ENCODE peak calls at places on chromosomes 2 and 18, in seven cellular contexts. One of them, this sample, is unnamed.
A peak's percentile ranks its signal among the peaks of the same experiment; 100 is the strongest.

GRCh38 chr18:32909798-32910561 is 137.2 kb upstream of the KLHL14 start:
- DNase-seq in neural progenitor cell: peak; percentile 28
- DNase-seq in GM12865: no peak
- DNase-seq in WERI-Rb-1: no peak
- DNase-seq in tibial artery: no peak
- DNase-seq in pancreas: no peak
- DNase-seq in AG09309: no peak
- DNase-seq in this sample: no peak

GRCh38 chr18:70452501-70452900 is 163.7 kb downstream of the SOCS6 start:
- DNase-seq in neural progenitor cell: peak; percentile 44
- DNase-seq in GM12865: no peak
- DNase-seq in WERI-Rb-1: no peak
- DNase-seq in tibial artery: no peak
- DNase-seq in pancreas: no peak
- DNase-seq in AG09309: no peak
- DNase-seq in this sample: no peak

GRCh38 chr2:148875387-148876051 is 492 bp downstream of the KIF5C start:
- DNase-seq in neural progenitor cell: no peak
- DNase-seq in GM12865: no peak
- DNase-seq in WERI-Rb-1: no peak
- DNase-seq in tibial artery: no peak
- DNase-seq in pancreas: peak; percentile 24
- DNase-seq in AG09309: no peak
- DNase-seq in this sample: no peak

GRCh38 chr2:132374551-132374950 is 42.1 kb upstream of the GPR39 start:
- DNase-seq in neural progenitor cell: no peak
- DNase-seq in GM12865: no peak
- DNase-seq in WERI-Rb-1: no peak
- DNase-seq in tibial artery: no peak
- DNase-seq in pancreas: no peak
- DNase-seq in AG09309: peak; percentile 42
- DNase-seq in this sample: peak; percentile 24

GRCh38 chr18:23136326-23137092 is 1.2 kb downstream of the CABLES1 start:
- DNase-seq in neural progenitor cell: peak; percentile 41
- DNase-seq in GM12865: peak; percentile 45
- DNase-seq in WERI-Rb-1: peak; percentile 25
- DNase-seq in tibial artery: peak; percentile 85
- DNase-seq in pancreas: no peak
- DNase-seq in AG09309: no peak
- DNase-seq in this sample: peak; percentile 35

GRCh38 chr2:190216829-190217228 is 102.8 kb downstream of the HIBCH start:
- DNase-seq in neural progenitor cell: peak; percentile 74
- DNase-seq in GM12865: peak; percentile 21
- DNase-seq in WERI-Rb-1: peak; percentile 13
- DNase-seq in tibial artery: no peak
- DNase-seq in pancreas: peak; percentile 56
- DNase-seq in AG09309: no peak
- DNase-seq in this sample: no peak

GRCh38 chr18:49276680-49277079 is 183.8 kb downstream of the DYM start:
- DNase-seq in neural progenitor cell: no peak
- DNase-seq in GM12865: no peak
- DNase-seq in WERI-Rb-1: no peak
- DNase-seq in tibial artery: no peak
- DNase-seq in pancreas: no peak
- DNase-seq in AG09309: no peak
- DNase-seq in this sample: peak; percentile 15

GRCh38 chr2:158882297-158882696 is 86.1 kb upstream of the TANC1 start:
- DNase-seq in neural progenitor cell: no peak
- DNase-seq in GM12865: no peak
- DNase-seq in WERI-Rb-1: no peak
- DNase-seq in tibial artery: no peak
- DNase-seq in pancreas: no peak
- DNase-seq in AG09309: no peak
- DNase-seq in this sample: no peak

GRCh38 chr2:176599796-176600485 is 330.7 kb downstream of the MTX2 start:
- DNase-seq in neural progenitor cell: peak; percentile 9
- DNase-seq in GM12865: no peak
- DNase-seq in WERI-Rb-1: no peak
- DNase-seq in tibial artery: no peak
- DNase-seq in pancreas: no peak
- DNase-seq in AG09309: no peak
- DNase-seq in this sample: no peak

GRCh38 chr2:146527166-146527565 is 1317.7 kb upstream of the ACVR2A start:
- DNase-seq in neural progenitor cell: no peak
- DNase-seq in GM12865: no peak
- DNase-seq in WERI-Rb-1: no peak
- DNase-seq in tibial artery: no peak
- DNase-seq in pancreas: no peak
- DNase-seq in AG09309: peak; percentile 7
- DNase-seq in this sample: no peak

DNA sequence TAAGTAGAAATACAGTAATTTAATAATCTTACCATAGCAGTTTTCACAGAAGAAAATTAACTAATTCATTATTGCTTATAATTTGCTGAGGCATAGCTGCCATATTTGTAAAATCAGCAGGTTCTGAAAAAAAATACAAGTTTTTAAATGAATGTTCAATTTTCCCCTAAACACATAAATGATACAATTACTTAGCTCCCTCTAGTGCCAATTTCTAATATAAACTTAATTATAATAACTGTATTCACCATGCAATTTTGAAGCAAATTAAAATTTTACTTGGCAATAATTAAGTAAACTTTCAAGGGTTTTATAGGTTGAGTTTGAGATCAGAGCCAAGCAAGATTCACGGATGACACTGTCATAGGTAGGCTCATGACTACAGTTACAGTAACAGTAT is 1321.6 kb upstream of the ACVR2A start:
- DNase-seq in neural progenitor cell: no peak
- DNase-seq in GM12865: no peak
- DNase-seq in WERI-Rb-1: no peak
- DNase-seq in tibial artery: no peak
- DNase-seq in pancreas: no peak
- DNase-seq in AG09309: no peak
- DNase-seq in this sample: peak; percentile 30
- TF ChIP-seq CTCF in neural progenitor cell: peak; percentile 56
- TF ChIP-seq CTCF in GM12865: no peak
- TF ChIP-seq CTCF in WERI-Rb-1: no peak
- TF ChIP-seq CTCF in tibial artery: no peak
- TF ChIP-seq CTCF in pancreas: no peak
- TF ChIP-seq CTCF in AG09309: no peak
- TF ChIP-seq CTCF in this sample: no peak

DNA sequence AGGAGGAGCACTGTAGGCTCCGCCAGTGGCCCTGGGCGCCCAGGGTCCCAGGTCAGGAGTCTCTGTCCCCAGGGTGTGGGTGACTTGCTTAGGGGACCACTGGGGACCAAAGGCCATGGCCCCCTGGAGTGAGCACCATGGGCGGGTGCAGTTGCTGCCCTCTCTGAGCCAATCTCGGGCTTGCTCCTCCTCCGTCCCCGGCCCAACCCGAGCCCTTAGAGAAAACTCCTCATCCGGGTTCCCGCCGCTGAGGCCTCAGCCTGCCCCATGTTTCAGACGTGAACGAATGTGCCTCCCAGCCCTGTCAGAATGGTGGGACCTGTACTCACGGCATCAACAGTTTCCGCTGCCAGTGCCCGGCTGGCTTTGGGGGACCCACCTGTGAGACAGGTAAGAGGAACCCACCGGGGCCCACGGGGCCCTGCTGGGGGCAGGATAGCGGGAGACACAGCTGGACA is 38.6 kb downstream of the SNED1 start:
- DNase-seq in neural progenitor cell: no peak
- DNase-seq in GM12865: peak; percentile 54
- DNase-seq in WERI-Rb-1: no peak
- DNase-seq in tibial artery: no peak
- DNase-seq in pancreas: no peak
- DNase-seq in AG09309: no peak
- DNase-seq in this sample: no peak
- H3K4me3 ChIP-seq in neural progenitor cell: peak overlapping the region; percentile 41
- H3K4me3 ChIP-seq in GM12865: peak overlapping the region; percentile 24
- H3K4me3 ChIP-seq in WERI-Rb-1: no peak overlapping the region
- H3K4me3 ChIP-seq in tibial artery: peak overlapping the region; percentile 41
- H3K4me3 ChIP-seq in pancreas: no peak overlapping the region
- H3K4me3 ChIP-seq in AG09309: no peak overlapping the region
- H3K4me3 ChIP-seq in this sample: no peak overlapping the region

GRCh38 chr18:8799593-8799992 is 94.2 kb downstream of the MTCL1 start:
- DNase-seq in neural progenitor cell: no peak
- DNase-seq in GM12865: no peak
- DNase-seq in WERI-Rb-1: no peak
- DNase-seq in tibial artery: no peak
- DNase-seq in pancreas: no peak
- DNase-seq in AG09309: no peak
- DNase-seq in this sample: no peak
- TF ChIP-seq CTCF in neural progenitor cell: no peak
- TF ChIP-seq CTCF in GM12865: no peak
- TF ChIP-seq CTCF in WERI-Rb-1: no peak
- TF ChIP-seq CTCF in tibial artery: no peak
- TF ChIP-seq CTCF in pancreas: no peak
- TF ChIP-seq CTCF in AG09309: no peak
- TF ChIP-seq CTCF in this sample: no peak

DNA sequence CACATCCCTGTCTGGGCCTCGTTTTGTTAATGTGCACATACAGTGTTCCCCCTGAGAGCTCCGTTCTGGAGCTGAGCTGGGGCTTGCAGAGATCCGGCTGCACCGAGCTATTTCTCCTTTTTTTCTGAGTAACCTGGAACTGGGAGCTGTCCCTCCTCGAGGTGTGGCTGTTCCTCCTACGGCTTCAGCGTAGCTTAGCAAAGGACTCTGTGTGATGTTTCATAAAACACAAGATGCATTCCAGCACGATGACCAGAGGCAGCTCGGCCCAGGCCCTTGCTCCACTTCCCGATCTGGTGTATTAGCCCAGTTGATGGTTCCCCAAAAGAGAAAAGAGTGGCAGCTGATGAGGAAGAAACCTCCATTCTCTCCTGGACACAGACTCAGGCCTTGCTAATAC is 103.0 kb downstream of the FAM210A start:
- DNase-seq in neural progenitor cell: no peak
- DNase-seq in GM12865: no peak
- DNase-seq in WERI-Rb-1: no peak
- DNase-seq in tibial artery: no peak
- DNase-seq in pancreas: no peak
- DNase-seq in AG09309: no peak
- DNase-seq in this sample: no peak
- H3K4me3 ChIP-seq in neural progenitor cell: no peak overlapping the region
- H3K4me3 ChIP-seq in GM12865: no peak overlapping the region
- H3K4me3 ChIP-seq in WERI-Rb-1: no peak overlapping the region
- H3K4me3 ChIP-seq in tibial artery: no peak overlapping the region
- H3K4me3 ChIP-seq in pancreas: no peak overlapping the region
- H3K4me3 ChIP-seq in AG09309: no peak overlapping the region
- H3K4me3 ChIP-seq in this sample: no peak overlapping the region

GRCh38 chr2:19120181-19120580 is 238.2 kb downstream of the OSR1 start:
- DNase-seq in neural progenitor cell: no peak
- DNase-seq in GM12865: no peak
- DNase-seq in WERI-Rb-1: no peak
- DNase-seq in tibial artery: no peak
- DNase-seq in pancreas: no peak
- DNase-seq in AG09309: no peak
- DNase-seq in this sample: no peak

GRCh38 chr2:19114754-19115231 is 243.6 kb downstream of the OSR1 start:
- DNase-seq in neural progenitor cell: no peak
- DNase-seq in GM12865: no peak
- DNase-seq in WERI-Rb-1: no peak
- DNase-seq in tibial artery: no peak
- DNase-seq in pancreas: no peak
- DNase-seq in AG09309: no peak
- DNase-seq in this sample: peak; percentile 42

GRCh38 chr2:19119326-19120001 is 239.0 kb downstream of the OSR1 start:
- DNase-seq in neural progenitor cell: peak; percentile 33
- DNase-seq in GM12865: no peak
- DNase-seq in WERI-Rb-1: no peak
- DNase-seq in tibial artery: no peak
- DNase-seq in pancreas: no peak
- DNase-seq in AG09309: no peak
- DNase-seq in this sample: no peak

GRCh38 chr2:19114126-19114525 is 244.3 kb downstream of the OSR1 start:
- DNase-seq in neural progenitor cell: no peak
- DNase-seq in GM12865: no peak
- DNase-seq in WERI-Rb-1: no peak
- DNase-seq in tibial artery: no peak
- DNase-seq in pancreas: no peak
- DNase-seq in AG09309: no peak
- DNase-seq in this sample: no peak

DNA sequence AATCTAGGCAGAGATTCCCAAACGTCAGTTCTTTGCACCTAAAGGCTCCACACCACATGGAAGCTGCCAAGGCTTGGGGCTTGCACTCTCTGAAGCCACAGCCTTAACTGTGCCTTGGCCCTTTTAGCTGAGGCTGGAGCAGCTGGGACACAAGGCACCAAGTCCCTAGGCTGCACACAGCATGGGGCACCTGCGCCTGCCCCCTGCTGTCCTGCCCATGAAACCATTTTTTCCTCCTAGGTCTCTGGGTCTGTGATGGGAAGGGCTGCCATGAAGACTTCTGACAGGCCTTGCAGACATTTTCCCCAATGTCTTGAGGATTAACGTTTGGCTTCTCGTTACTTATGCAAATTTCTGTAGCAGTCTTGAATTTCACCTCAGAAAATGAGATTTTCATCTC is 241.5 kb downstream of the OSR1 start:
- DNase-seq in neural progenitor cell: no peak
- DNase-seq in GM12865: no peak
- DNase-seq in WERI-Rb-1: no peak
- DNase-seq in tibial artery: no peak
- DNase-seq in pancreas: no peak
- DNase-seq in AG09309: no peak
- DNase-seq in this sample: no peak
- TF ChIP-seq CTCF in neural progenitor cell: no peak
- TF ChIP-seq CTCF in GM12865: peak; percentile 2
- TF ChIP-seq CTCF in WERI-Rb-1: peak; percentile 42
- TF ChIP-seq CTCF in tibial artery: no peak
- TF ChIP-seq CTCF in pancreas: no peak
- TF ChIP-seq CTCF in AG09309: no peak
- TF ChIP-seq CTCF in this sample: no peak

GRCh38 chr2:152335851-152336102 is 803 bp downstream of the FMNL2 start:
- DNase-seq in neural progenitor cell: no peak
- DNase-seq in GM12865: no peak
- DNase-seq in WERI-Rb-1: no peak
- DNase-seq in tibial artery: peak; percentile 68
- DNase-seq in pancreas: peak; percentile 48
- DNase-seq in AG09309: no peak
- DNase-seq in this sample: no peak

GRCh38 chr2:152337511-152337903 is 2.5 kb downstream of the FMNL2 start:
- DNase-seq in neural progenitor cell: no peak
- DNase-seq in GM12865: no peak
- DNase-seq in WERI-Rb-1: no peak
- DNase-seq in tibial artery: no peak
- DNase-seq in pancreas: no peak
- DNase-seq in AG09309: no peak
- DNase-seq in this sample: no peak

GRCh38 chr2:152336103-152336853 is 1.3 kb downstream of the FMNL2 start:
- DNase-seq in neural progenitor cell: peak; percentile 71
- DNase-seq in GM12865: peak; percentile 59
- DNase-seq in WERI-Rb-1: peak; percentile 28
- DNase-seq in tibial artery: peak; percentile 87
- DNase-seq in pancreas: peak; percentile 45
- DNase-seq in AG09309: no peak
- DNase-seq in this sample: peak; percentile 53

GRCh38 chr2:152335016-152335850 is at the start of gene FMNL2:
- DNase-seq in neural progenitor cell: peak; percentile 95
- DNase-seq in GM12865: peak; percentile 85
- DNase-seq in WERI-Rb-1: peak; percentile 91
- DNase-seq in tibial artery: peak; percentile 93
- DNase-seq in pancreas: peak; percentile 84
- DNase-seq in AG09309: no peak
- DNase-seq in this sample: peak; percentile 75

GRCh38 chr2:152336854-152337510 is 2.0 kb downstream of the FMNL2 start:
- DNase-seq in neural progenitor cell: peak; percentile 56
- DNase-seq in GM12865: no peak
- DNase-seq in WERI-Rb-1: peak; percentile 21
- DNase-seq in tibial artery: no peak
- DNase-seq in pancreas: no peak
- DNase-seq in AG09309: no peak
- DNase-seq in this sample: peak; percentile 55
- H3K4me3 ChIP-seq in neural progenitor cell: peak overlapping the region; percentile 92
- H3K4me3 ChIP-seq in GM12865: no peak overlapping the region
- H3K4me3 ChIP-seq in WERI-Rb-1: peak overlapping the region; percentile 92
- H3K4me3 ChIP-seq in tibial artery: peak overlapping the region; percentile 98
- H3K4me3 ChIP-seq in pancreas: peak overlapping the region; percentile 96
- H3K4me3 ChIP-seq in AG09309: peak overlapping the region; percentile 88
- H3K4me3 ChIP-seq in this sample: peak overlapping the region; percentile 90

This sample was measured in cardiac fibroblast.